ENCODE peak calls at places on chromosome 10, in seven cellular contexts. One of them, this sample, is unnamed.

GRCh38 chr10:128068398-128069285 is 57.6 kb downstream of the MKI67 start:
- DNase-seq in pancreas: no peak
- DNase-seq in HTR-8/SVneo: no peak
- DNase-seq in HuH-7: no peak
- DNase-seq in stimulated activated CD8-positive, alpha-beta memory T cell treated with anti-CD3 and anti-CD28 coated beads, Interleukin-7, amount 100 ng/mL, for 4 hours: no peak
- DNase-seq in T-helper 9 cell: no peak
- DNase-seq in GM04503: no peak
- DNase-seq in this sample: no peak

GRCh38 chr10:102449321-102450123 is 1.8 kb downstream of the C10orf95 start:
- DNase-seq in stimulated activated CD8-positive, alpha-beta memory T cell treated with anti-CD3 and anti-CD28 coated beads, Interleukin-7, amount 100 ng/mL, for 4 hours: peak
- DNase-seq in T-helper 9 cell: peak
- DNase-seq in pancreas: peak
- DNase-seq in HuH-7: no peak
- DNase-seq in GM04503: no peak
- DNase-seq in HTR-8/SVneo: peak
- DNase-seq in this sample: peak

GRCh38 chr10:131591936-131592335 is 280.4 kb upstream of the TCERG1L start:
- DNase-seq in GM04503: no peak
- DNase-seq in HuH-7: no peak
- DNase-seq in T-helper 9 cell: no peak
- DNase-seq in HTR-8/SVneo: no peak
- DNase-seq in pancreas: no peak
- DNase-seq in stimulated activated CD8-positive, alpha-beta memory T cell treated with anti-CD3 and anti-CD28 coated beads, Interleukin-7, amount 100 ng/mL, for 4 hours: no peak
- DNase-seq in this sample: no peak

GRCh38 chr10:82278401-82279182 is 403.6 kb downstream of the NRG3 start:
- DNase-seq in stimulated activated CD8-positive, alpha-beta memory T cell treated with anti-CD3 and anti-CD28 coated beads, Interleukin-7, amount 100 ng/mL, for 4 hours: no peak
- DNase-seq in HuH-7: no peak
- DNase-seq in T-helper 9 cell: no peak
- DNase-seq in HTR-8/SVneo: no peak
- DNase-seq in GM04503: no peak
- DNase-seq in pancreas: no peak
- DNase-seq in this sample: no peak

GRCh38 chr10:86922553-86922961 is 34.9 kb downstream of the MMRN2 start:
- DNase-seq in stimulated activated CD8-positive, alpha-beta memory T cell treated with anti-CD3 and anti-CD28 coated beads, Interleukin-7, amount 100 ng/mL, for 4 hours: no peak
- DNase-seq in HTR-8/SVneo: no peak
- DNase-seq in GM04503: no peak
- DNase-seq in HuH-7: no peak
- DNase-seq in pancreas: peak
- DNase-seq in T-helper 9 cell: no peak
- DNase-seq in this sample: no peak

GRCh38 chr10:35855155-35855947 is 213.3 kb upstream of the FZD8 start:
- DNase-seq in stimulated activated CD8-positive, alpha-beta memory T cell treated with anti-CD3 and anti-CD28 coated beads, Interleukin-7, amount 100 ng/mL, for 4 hours: no peak
- DNase-seq in pancreas: no peak
- DNase-seq in T-helper 9 cell: no peak
- DNase-seq in HTR-8/SVneo: no peak
- DNase-seq in HuH-7: no peak
- DNase-seq in GM04503: no peak
- DNase-seq in this sample: no peak

GRCh38 chr10:4656576-4657194 is 169.3 kb upstream of the AKR1E2 start:
- DNase-seq in HTR-8/SVneo: peak
- DNase-seq in T-helper 9 cell: peak
- DNase-seq in pancreas: peak
- DNase-seq in GM04503: no peak
- DNase-seq in HuH-7: peak
- DNase-seq in stimulated activated CD8-positive, alpha-beta memory T cell treated with anti-CD3 and anti-CD28 coated beads, Interleukin-7, amount 100 ng/mL, for 4 hours: peak
- DNase-seq in this sample: peak

GRCh38 chr10:11846542-11846941 is 23.4 kb downstream of the PROSER2 start:
- DNase-seq in T-helper 9 cell: no peak
- DNase-seq in HTR-8/SVneo: no peak
- DNase-seq in GM04503: no peak
- DNase-seq in pancreas: no peak
- DNase-seq in stimulated activated CD8-positive, alpha-beta memory T cell treated with anti-CD3 and anti-CD28 coated beads, Interleukin-7, amount 100 ng/mL, for 4 hours: no peak
- DNase-seq in HuH-7: no peak
- DNase-seq in this sample: peak